ENCODE peak calls at places on chromosomes 12 and 14, in four cellular contexts. Z is A549, W is tibial nerve, A is heart left ventricle. B is an unnamed sample.

GRCh38 chr12:15556411-15556810 is 232.8 kb downstream of the EPS8 start:
- DNase-seq in Z (no peak), W (no peak), A (no peak), B (no peak)

GRCh38 chr14:32657081-32657480 is 281.6 kb upstream of the NPAS3 start:
- DNase-seq in Z (no peak), W (peak), A (no peak), B (peak)

GRCh38 chr12:130689408-130690405 is 26.4 kb downstream of the RIMBP2 start:
- DNase-seq in Z (no peak), W (no peak), A (no peak), B (no peak)

GRCh38 chr12:54861927-54862326 is 7.6 kb downstream of the MUCL1 start:
- DNase-seq in Z (no peak), W (no peak), A (no peak), B (no peak)

GRCh38 chr14:37090026-37090425 is 82.4 kb downstream of the SLC25A21 start:
- DNase-seq in Z (no peak), W (no peak), A (no peak), B (no peak)

GRCh38 chr14:33589334-33589733 is 361.5 kb downstream of the EGLN3 start:
- DNase-seq in Z (no peak), W (no peak), A (no peak), B (no peak)

GRCh38 chr12:52020539-52021336 is 14.0 kb downstream of the TAMALIN start:
- DNase-seq in Z (peak), W (peak), A (peak), B (peak)

GRCh38 chr12:128583453-128583852 is 240.3 kb downstream of the SLC15A4 start:
- DNase-seq in Z (no peak), W (no peak), A (no peak), B (no peak)

GRCh38 chr14:25007832-25008231 is 42.1 kb downstream of the STXBP6 start:
- DNase-seq in Z (no peak), W (no peak), A (peak), B (no peak)

GRCh38 chr12:9364224-9365176 is 156.3 kb upstream of the PZP start:
- DNase-seq in Z (no peak), W (no peak), A (no peak), B (no peak)

GRCh38 chr12:132357623-132358186 is 28.3 kb upstream of the GALNT9 start:
- DNase-seq in Z (no peak), W (no peak), A (no peak), B (no peak)

GRCh38 chr12:118633071-118633470 is 256.7 kb downstream of the SUDS3 start:
- DNase-seq in Z (no peak), W (no peak), A (no peak), B (no peak)

GRCh38 chr12:120846721-120847120 is 57.4 kb downstream of the SPPL3 start:
- DNase-seq in Z (no peak), W (no peak), A (no peak), B (no peak)

GRCh38 chr14:56331815-56332214 is 213.6 kb downstream of the PELI2 start:
- DNase-seq in Z (no peak), W (no peak), A (peak), B (no peak)

GRCh38 chr14:21269252-21270046 is at the start of gene HNRNPC:
- DNase-seq in Z (peak), W (peak), A (peak), B (peak)

GRCh38 chr14:59154383-59154782 is 34.1 kb upstream of the DAAM1 start:
- DNase-seq in Z (no peak), W (no peak), A (no peak), B (no peak)

GRCh38 chr12:110600254-110600653 is 13.7 kb upstream of the TCTN1 start:
- DNase-seq in Z (peak), W (no peak), A (no peak), B (peak)

GRCh38 chr12:2256453-2256852 is 203.7 kb downstream of the CACNA1C start:
- DNase-seq in Z (no peak), W (no peak), A (no peak), B (no peak)

GRCh38 chr12:106080111-106080732 is 58.5 kb downstream of the NUAK1 start:
- DNase-seq in Z (no peak), W (peak), A (no peak), B (no peak)

GRCh38 chr14:67618617-67619063 is 1.1 kb upstream of the ARG2 start:
- DNase-seq in Z (peak), W (peak), A (no peak), B (peak)

GRCh38 chr12:8527250-8528130 is 13.2 kb downstream of the CLEC4E start:
- DNase-seq in Z (no peak), W (no peak), A (no peak), B (no peak)

GRCh38 chr12:42587564-42588307 is 1.8 kb downstream of the PRICKLE1 start:
- DNase-seq in Z (no peak), W (no peak), A (peak), B (no peak)

GRCh38 chr14:73787760-73788508 is 63.7 kb upstream of the PTGR2 start:
- DNase-seq in Z (no peak), W (no peak), A (no peak), B (peak)

GRCh38 chr14:25121342-25122129 is 71.6 kb upstream of the STXBP6 start:
- DNase-seq in Z (no peak), W (no peak), A (no peak), B (no peak)

GRCh38 chr14:35339761-35340406 is 47.7 kb downstream of the PSMA6 start:
- DNase-seq in Z (no peak), W (no peak), A (peak), B (no peak)
- TF ChIP-seq POLR2A in Z (no peak), W (no peak), A (no peak), B (no peak)

GRCh38 chr14:49585803-49586672 is at the start of gene RPS29:
- DNase-seq in Z (peak), W (peak), A (peak), B (peak)
- TF ChIP-seq POLR2A in Z (peak), W (peak), A (no peak), B (peak)

GRCh38 chr12:6386038-6386437 is 2.1 kb downstream of the LTBR start:
- DNase-seq in Z (no peak), W (no peak), A (no peak), B (no peak)

GRCh38 chr12:6384499-6385436 is 806 bp downstream of the LTBR start:
- DNase-seq in Z (no peak), W (no peak), A (peak), B (no peak)

GRCh38 chr12:6386522-6386921 is 2.6 kb downstream of the LTBR start:
- DNase-seq in Z (no peak), W (no peak), A (no peak), B (no peak)

GRCh38 chr12:6382371-6382770 is 1.6 kb upstream of the LTBR start:
- DNase-seq in Z (no peak), W (no peak), A (no peak), B (no peak)

GRCh38 chr12:6383572-6384498 is at the start of gene LTBR:
- DNase-seq in Z (peak), W (peak), A (peak), B (peak)
- TF ChIP-seq POLR2A in Z (peak), W (peak), A (no peak), B (no peak)

GRCh38 chr14:76812422-76813383 is at the start of gene ANGEL1:
- DNase-seq in Z (peak), W (peak), A (peak), B (peak)
- TF ChIP-seq POLR2A in Z (peak), W (peak), A (no peak), B (peak)

GRCh38 chr12:6952121-6952859 is 1.1 kb downstream of the PTPN6 start:
- DNase-seq in Z (no peak), W (no peak), A (peak), B (no peak)

GRCh38 chr12:6951551-6952120 is 480 bp downstream of the PTPN6 start:
- DNase-seq in Z (no peak), W (no peak), A (no peak), B (no peak)

GRCh38 chr12:6950401-6950801 is 755 bp upstream of the PTPN6 start:
- DNase-seq in Z (no peak), W (no peak), A (peak), B (peak)

GRCh38 chr12:6952860-6953416 is 1.8 kb downstream of the PTPN6 start:
- DNase-seq in Z (no peak), W (no peak), A (no peak), B (no peak)

GRCh38 chr12:6950944-6951540 is at the start of gene PTPN6:
- DNase-seq in Z (no peak), W (no peak), A (peak), B (no peak)
- TF ChIP-seq POLR2A in Z (no peak), W (no peak), A (no peak), B (peak)

GRCh38 chr12:19130224-19131019 is 889 bp downstream of the PLEKHA5 start:
- DNase-seq in Z (peak), W (peak), A (peak), B (peak)

GRCh38 chr12:19131020-19131431 is 1.5 kb downstream of the PLEKHA5 start:
- DNase-seq in Z (peak), W (peak), A (peak), B (peak)

GRCh38 chr12:19127270-19127669 is 2.3 kb upstream of the PLEKHA5 start:
- DNase-seq in Z (no peak), W (no peak), A (no peak), B (no peak)

GRCh38 chr12:19129121-19129485 is 430 bp upstream of the PLEKHA5 start:
- DNase-seq in Z (no peak), W (no peak), A (no peak), B (no peak)

DNA sequence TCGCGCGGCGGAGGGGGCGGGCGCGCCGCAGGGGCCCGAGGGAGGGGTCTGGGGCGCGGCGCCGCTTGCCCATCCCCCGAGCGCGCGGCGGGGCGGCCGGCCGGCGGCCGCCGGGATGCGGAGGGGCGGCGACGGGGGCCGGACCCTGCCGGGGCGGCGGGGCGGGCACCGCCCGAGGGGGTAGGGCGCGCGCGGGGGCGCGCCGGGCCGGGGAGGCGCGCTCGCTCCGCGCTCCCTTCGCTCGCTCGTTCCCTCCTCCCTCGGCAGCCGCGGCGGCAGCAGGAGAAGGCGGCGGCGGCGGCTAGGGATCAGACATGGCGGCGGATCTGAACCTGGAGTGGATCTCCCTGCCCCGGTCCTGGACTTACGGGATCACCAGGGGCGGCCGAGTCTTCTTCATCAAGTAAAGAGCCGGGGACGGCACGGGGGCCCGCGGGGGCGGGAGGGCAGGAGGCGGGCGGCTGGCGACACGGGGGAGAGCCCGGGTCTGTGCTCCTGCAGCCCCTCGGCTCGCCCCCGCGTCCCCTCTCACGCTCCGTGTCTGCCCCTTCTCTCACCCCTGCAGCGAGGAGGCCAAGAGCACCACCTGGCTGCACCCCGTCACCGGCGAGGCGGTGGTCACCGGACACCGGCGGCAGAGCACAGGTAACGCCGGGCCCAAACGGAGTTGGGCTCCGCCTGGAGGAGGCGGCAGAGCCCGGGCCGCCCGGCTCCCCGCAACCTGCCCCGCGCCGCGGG is at the start of gene PLEKHA5:
- DNase-seq in Z (peak), W (peak), A (peak), B (peak)
- TF ChIP-seq POLR2A in Z (peak), W (no peak), A (no peak), B (no peak)

GRCh38 chr14:100837812-100838170 is 11.9 kb downstream of the MEG3 start:
- DNase-seq in Z (no peak), W (no peak), A (no peak), B (no peak)

GRCh38 chr14:100838493-100839440 is 12.8 kb downstream of the MEG3 start:
- DNase-seq in Z (no peak), W (no peak), A (no peak), B (no peak)

GRCh38 chr14:100836053-100836805 is 10.3 kb downstream of the MEG3 start:
- DNase-seq in Z (no peak), W (no peak), A (no peak), B (no peak)

GRCh38 chr14:100835278-100836052 is 9.5 kb downstream of the MEG3 start:
- DNase-seq in Z (no peak), W (no peak), A (no peak), B (no peak)

GRCh38 chr14:100836961-100837811 is 11.3 kb downstream of the MEG3 start:
- DNase-seq in Z (no peak), W (no peak), A (no peak), B (no peak)
- TF ChIP-seq POLR2A in Z (no peak), W (no peak), A (no peak), B (no peak)

GRCh38 chr14:34713681-34714319 is 593 bp downstream of the CFL2 start:
- DNase-seq in Z (no peak), W (peak), A (peak), B (peak)
- TF ChIP-seq POLR2A in Z (no peak), W (no peak), A (no peak), B (no peak)

DNA sequence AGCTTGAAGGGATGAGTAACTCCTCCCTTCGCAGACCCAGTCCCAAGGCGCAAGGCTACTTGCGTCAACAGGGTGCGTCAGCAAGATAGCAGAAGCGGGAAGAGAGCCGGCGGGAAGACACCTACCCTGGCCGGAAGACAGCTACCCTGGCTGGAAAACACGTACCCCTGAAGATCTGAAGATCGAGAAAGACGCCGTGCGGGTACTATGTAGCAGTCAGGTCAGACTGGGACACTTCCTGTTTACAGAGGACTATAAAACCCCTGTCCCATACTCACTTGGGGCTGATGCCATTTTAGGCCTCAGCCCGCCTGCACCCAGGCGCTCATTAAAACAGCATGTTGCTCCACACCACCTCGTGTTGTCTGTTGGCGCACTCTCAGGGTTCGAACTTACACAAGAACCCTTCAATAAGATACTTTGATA is 80.9 kb downstream of the ABCD2 start:
- DNase-seq in Z (no peak), W (no peak), A (no peak), B (no peak)
- TF ChIP-seq POLR2A in Z (no peak), W (no peak), A (no peak), B (no peak)

DNA sequence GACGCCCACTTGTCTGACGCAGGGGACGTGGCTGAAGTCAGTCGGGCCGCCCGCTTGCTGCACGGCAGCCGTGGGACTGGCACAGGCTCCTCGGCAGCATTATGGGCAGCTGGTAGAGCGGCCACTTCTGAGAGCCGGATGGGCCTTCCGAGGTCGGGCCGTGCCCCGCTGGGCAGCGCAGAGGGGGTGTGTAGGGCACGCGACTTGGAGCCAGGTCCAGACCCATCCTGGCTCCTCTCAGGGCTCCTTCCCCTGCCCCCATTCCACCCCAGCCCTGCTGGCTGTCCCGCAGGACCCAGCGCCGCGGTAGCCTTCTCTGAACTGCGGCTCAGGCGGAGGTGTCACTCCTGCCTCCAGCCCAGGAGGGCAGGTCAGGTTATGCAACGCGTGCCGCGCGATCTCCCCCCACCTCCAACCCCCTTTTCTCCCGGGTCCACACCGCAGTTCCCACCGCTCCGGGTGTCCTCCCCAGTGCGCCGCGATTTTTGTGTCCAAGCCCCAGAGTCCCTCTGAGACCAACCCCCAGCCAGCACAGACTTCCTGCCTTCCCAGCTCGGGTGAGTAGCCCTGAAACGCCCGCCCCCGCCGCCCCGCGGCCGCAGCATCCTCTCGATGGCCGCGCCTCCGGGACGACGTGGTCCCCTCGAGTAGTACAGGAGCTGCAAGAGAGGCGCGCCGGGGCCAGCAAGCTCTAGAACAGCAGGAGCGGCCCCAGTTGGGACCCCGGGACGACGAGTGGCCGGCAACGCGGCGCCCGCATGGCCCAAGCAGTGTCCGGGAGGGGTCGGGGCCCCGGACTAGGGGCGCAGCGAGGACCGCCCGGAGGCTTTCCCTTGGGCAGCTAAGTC is 41.1 kb upstream of the CAPRIN2 start:
- DNase-seq in Z (peak), W (no peak), A (peak), B (peak)
- TF ChIP-seq POLR2A in Z (peak), W (no peak), A (no peak), B (peak)